ENCODE peak calls at places on chromosome 12, in eight cellular contexts. V is uterus, M is H1, F is sigmoid colon, S is upper lobe of left lung, J is endothelial cell of umbilical vein, N is A549, R is HCT116. G is an unnamed sample.

GRCh38 chr12:89212339-89212771 is 139.9 kb downstream of the DUSP6 start:
- DNase-seq in R (no peak), S (no peak), J (peak), F (peak), V (peak), N (no peak), M (no peak), G (no peak)

GRCh38 chr12:4483885-4484823 is 38.5 kb upstream of the FGF6 start:
- DNase-seq in J (no peak), F (no peak), V (no peak), N (no peak), S (no peak), R (no peak), M (no peak), G (no peak)

GRCh38 chr12:88579941-88580871 is at the start of gene KITLG:
- DNase-seq in F (peak), R (peak), N (peak), V (peak), S (peak), M (peak), J (peak), G (no peak)

GRCh38 chr12:127170271-127171180 is 1096.4 kb upstream of the TMEM132C start:
- DNase-seq in J (no peak), V (no peak), N (no peak), F (no peak), S (no peak), M (no peak), R (no peak), G (no peak)

GRCh38 chr12:58765076-58765475 is 155.2 kb downstream of the LRIG3 start:
- DNase-seq in M (no peak), V (no peak), R (no peak), N (no peak), S (no peak), F (no peak), J (no peak), G (no peak)

GRCh38 chr12:95733156-95733825 is 57.3 kb downstream of the NTN4 start:
- DNase-seq in R (no peak), N (peak), S (no peak), F (no peak), J (peak), V (no peak), M (no peak), G (no peak)

GRCh38 chr12:95102916-95103671 is 29.7 kb upstream of the NR2C1 start:
- DNase-seq in R (peak), S (no peak), N (peak), M (no peak), V (no peak), F (no peak), J (peak), G (no peak)

GRCh38 chr12:64608901-64609542 is 1.3 kb upstream of the RASSF3 start:
- DNase-seq in N (peak), S (no peak), M (peak), V (peak), J (peak), F (no peak), R (peak), G (no peak)

GRCh38 chr12:20646239-20646827 is 48.8 kb upstream of the SLCO1C1 start:
- DNase-seq in R (peak), V (no peak), S (no peak), F (no peak), N (peak), J (peak), M (no peak), G (no peak)

GRCh38 chr12:9030776-9031175 is 41.4 kb downstream of the KLRG1 start:
- DNase-seq in J (no peak), M (no peak), R (no peak), S (no peak), V (no peak), F (no peak), N (no peak), G (no peak)
- TF ChIP-seq CTCF in J (no peak), M (no peak), R (no peak), S (no peak), V (no peak), F (no peak), N (no peak), G (no peak)

GRCh38 chr12:109554761-109555160 is 18.5 kb downstream of the MMAB start:
- DNase-seq in J (no peak), N (no peak), V (no peak), R (no peak), M (no peak), S (no peak), F (no peak), G (no peak)

GRCh38 chr12:109553471-109553870 is 19.8 kb downstream of the MMAB start:
- DNase-seq in S (no peak), F (no peak), R (no peak), J (no peak), V (no peak), N (no peak), M (no peak), G (no peak)

GRCh38 chr12:109555431-109556315 is 17.6 kb downstream of the MMAB start:
- DNase-seq in S (no peak), V (no peak), R (no peak), N (no peak), J (no peak), M (no peak), F (no peak), G (no peak)

GRCh38 chr12:109552971-109553370 is 20.3 kb downstream of the MMAB start:
- DNase-seq in M (no peak), F (no peak), S (no peak), J (no peak), R (no peak), V (no peak), N (no peak), G (no peak)

DNA sequence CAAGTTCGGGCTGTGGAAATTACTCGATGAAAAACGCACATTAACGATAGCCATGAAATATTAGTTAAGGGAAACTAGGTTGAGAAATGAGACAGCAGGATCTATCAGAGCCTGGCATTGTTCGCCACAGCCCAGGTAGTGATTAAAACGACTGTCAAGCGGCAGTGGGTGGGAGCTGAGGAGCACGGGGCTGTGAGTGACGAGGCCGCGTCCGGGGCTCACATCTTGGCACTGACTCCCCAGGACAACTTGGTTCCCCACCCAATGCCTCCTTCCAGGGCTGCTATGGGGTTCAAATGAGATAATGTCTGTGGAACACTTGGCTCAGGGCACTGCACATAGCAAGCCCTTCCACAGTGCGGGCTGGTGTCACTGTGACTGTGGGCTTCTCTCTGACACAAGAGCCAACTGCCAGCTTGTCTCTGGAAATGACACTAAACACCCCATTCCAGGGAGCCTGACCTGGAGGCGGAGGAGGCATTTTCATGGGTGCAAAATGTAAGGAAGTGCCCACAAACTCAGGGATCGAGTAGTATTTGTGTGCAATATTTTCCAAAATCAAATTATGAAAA is 19.3 kb downstream of the MMAB start:
- DNase-seq in S (no peak), R (no peak), M (no peak), F (no peak), N (no peak), J (no peak), V (no peak), G (no peak)
- TF ChIP-seq POLR2A in S (no peak), R (no peak), M (no peak), F (no peak), N (no peak), J (no peak), V (no peak), G (no peak)

DNA sequence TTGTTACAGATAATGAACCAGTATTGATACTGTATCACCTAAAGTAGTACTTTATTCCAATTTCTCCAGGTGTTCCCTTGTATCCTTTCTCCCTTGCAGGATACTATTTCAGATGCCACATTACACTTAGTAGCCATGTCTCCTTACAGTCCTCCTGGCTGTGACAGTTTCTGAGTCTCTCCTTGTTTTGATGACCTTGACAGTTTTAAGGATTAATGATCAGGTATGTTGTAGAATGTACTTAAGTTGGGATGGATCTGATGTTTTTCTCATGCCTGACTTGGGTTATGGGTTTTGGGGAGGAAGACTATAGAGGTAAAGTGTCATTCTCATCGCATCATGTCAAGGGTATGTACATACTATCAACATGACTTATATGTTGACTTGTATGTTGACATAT is 193.6 kb downstream of the ADGRD1 start:
- DNase-seq in N (no peak), M (no peak), J (no peak), R (no peak), F (no peak), V (no peak), S (no peak), G (no peak)
- H3K4me3 ChIP-seq in N (no peak), M (no peak), J (no peak), R (no peak), F (no peak), V (no peak), S (no peak), G (no peak)

DNA sequence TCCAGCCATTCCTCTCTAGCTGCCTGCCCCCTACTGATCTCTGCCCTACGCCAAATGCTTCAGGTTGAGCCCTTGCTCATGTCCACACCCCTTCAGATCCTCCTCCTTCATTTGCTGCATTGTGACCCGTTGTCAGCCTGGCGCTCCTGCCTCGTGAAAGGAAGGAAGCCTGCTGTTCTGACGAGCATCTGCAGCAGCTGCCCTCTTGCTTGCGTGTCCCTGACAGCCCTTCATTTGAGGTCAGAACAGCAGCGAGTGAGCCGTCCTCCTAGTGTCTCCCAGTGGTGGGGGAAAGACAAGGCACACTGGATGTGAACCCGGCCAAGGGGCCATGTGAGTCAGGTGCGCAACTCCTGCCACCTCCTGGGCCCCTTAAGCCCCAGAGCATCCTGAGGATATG is 3.0 kb upstream of the PIANP start:
- DNase-seq in M (peak), S (no peak), R (no peak), V (no peak), F (no peak), J (no peak), N (peak), G (no peak)
- TF ChIP-seq CTCF in M (no peak), S (no peak), R (no peak), V (no peak), F (no peak), J (no peak), N (no peak), G (no peak)

GRCh38 chr12:47080725-47081502 is 1.2 kb upstream of the AMIGO2 start:
- DNase-seq in N (peak), R (no peak), J (peak), V (peak), M (no peak), S (peak), F (peak), G (no peak)
- TF ChIP-seq POLR2A in N (no peak), R (no peak), J (no peak), V (no peak), M (no peak), S (no peak), F (peak), G (no peak)

GRCh38 chr12:12946686-12947355 is 5.1 kb downstream of the GPRC5D start:
- DNase-seq in M (peak), R (no peak), J (no peak), V (no peak), F (no peak), N (no peak), S (no peak), G (no peak)
- H3K4me3 ChIP-seq in M (no peak), R (no peak), J (no peak), V (no peak), F (no peak), N (no peak), S (no peak), G (no peak)

GRCh38 chr12:29148065-29148957 is 767 bp upstream of the FAR2 start:
- DNase-seq in M (peak), V (peak), N (peak), F (peak), R (no peak), J (peak), S (no peak), G (no peak)
- TF ChIP-seq CTCF in M (no peak), V (no peak), N (no peak), F (no peak), R (no peak), J (no peak), S (no peak), G (no peak)

G was measured in esophagus squamous epithelium.